ENCODE peak calls at places on chromosomes 4 and X, in six cellular contexts. Z is EH, N is GM04504, F is LHCN-M2, T is stomach, Y is tibial artery. A is an unnamed sample.

GRCh38 chr4:121233982-121234381 is 69.9 kb upstream of the TNIP3 start:
- DNase-seq in Y (no peak), F (no peak), T (no peak), Z (no peak), N (no peak), A (no peak)

GRCh38 chrX:20313889-20314288 is 47.2 kb upstream of the RPS6KA3 start:
- DNase-seq in Z (no peak), Y (no peak), N (no peak), T (no peak), F (no peak), A (no peak)

GRCh38 chr4:43776371-43776770 is 672.2 kb downstream of the KCTD8 start:
- DNase-seq in Y (no peak), T (no peak), F (no peak), Z (no peak), N (no peak), A (no peak)

GRCh38 chrX:55056820-55057690 is 17.8 kb upstream of the PAGE2B start:
- DNase-seq in F (peak), T (no peak), Z (peak), Y (no peak), N (no peak), A (no peak)

GRCh38 chr4:165723051-165723805 is 149.8 kb upstream of the TLL1 start:
- DNase-seq in F (no peak), T (no peak), Z (no peak), Y (no peak), N (no peak), A (no peak)

GRCh38 chr4:20109395-20109794 is 142.3 kb upstream of the SLIT2 start:
- DNase-seq in Y (no peak), Z (peak), N (no peak), T (no peak), F (no peak), A (no peak)

GRCh38 chr4:29970626-29971025 is 749.5 kb upstream of the PCDH7 start:
- DNase-seq in F (no peak), T (no peak), N (no peak), Z (no peak), Y (no peak), A (no peak)

GRCh38 chr4:74716436-74716765 is 77.9 kb downstream of the BTC start:
- DNase-seq in F (no peak), T (no peak), Y (no peak), N (no peak), Z (no peak), A (no peak)

GRCh38 chrX:154026136-154026806 is 6.6 kb upstream of the IRAK1 start:
- DNase-seq in N (no peak), T (no peak), Y (no peak), F (no peak), Z (peak), A (no peak)

GRCh38 chrX:13719192-13719856 is 15.1 kb downstream of the TRAPPC2 start:
- DNase-seq in F (no peak), Y (no peak), Z (no peak), T (no peak), N (no peak), A (no peak)

GRCh38 chr4:40231464-40231863 is 34.6 kb downstream of the RHOH start:
- DNase-seq in N (no peak), Z (no peak), Y (no peak), F (no peak), T (no peak), A (no peak)

GRCh38 chr4:152850377-152850776 is 70.6 kb downstream of the ARFIP1 start:
- DNase-seq in F (peak), T (no peak), N (no peak), Z (peak), Y (no peak), A (peak)

GRCh38 chr4:40238700-40239548 is 42.1 kb downstream of the RHOH start:
- DNase-seq in N (no peak), T (no peak), F (no peak), Y (no peak), Z (no peak), A (no peak)

GRCh38 chr4:169963998-169964397 is 62.2 kb downstream of the MFAP3L start:
- DNase-seq in T (no peak), N (no peak), F (peak), Y (no peak), Z (peak), A (no peak)

GRCh38 chrX:118594697-118595420 is 99.2 kb downstream of the DOCK11 start:
- DNase-seq in Z (peak), N (no peak), F (peak), Y (no peak), T (no peak), A (no peak)

GRCh38 chr4:186472948-186473347 is 82.4 kb downstream of the MTNR1A start:
- DNase-seq in N (no peak), Y (no peak), Z (peak), T (no peak), F (peak), A (peak)

GRCh38 chr4:180542445-180543100 is 1700.6 kb upstream of the TENM3 start:
- DNase-seq in F (no peak), Z (no peak), T (no peak), Y (no peak), N (no peak), A (peak)

GRCh38 chr4:177400030-177400429 is 42.2 kb downstream of the AGA start:
- DNase-seq in Z (no peak), Y (no peak), T (no peak), F (no peak), N (no peak), A (no peak)

GRCh38 chr4:71130827-71131603 is 137.6 kb downstream of the DCK start:
- DNase-seq in T (no peak), Y (no peak), N (peak), F (peak), Z (peak), A (peak)

GRCh38 chr4:145557720-145558119 is 61.5 kb upstream of the MMAA start:
- DNase-seq in N (peak), Z (peak), T (peak), F (peak), Y (peak), A (no peak)

GRCh38 chrX:86917959-86918358 is 599.6 kb upstream of the KLHL4 start:
- DNase-seq in N (no peak), T (no peak), Y (no peak), F (no peak), Z (no peak), A (no peak)

GRCh38 chr4:61003301-61003700 is 196.8 kb upstream of the ADGRL3 start:
- DNase-seq in N (no peak), T (no peak), Y (no peak), Z (peak), F (no peak), A (no peak)

GRCh38 chr4:166174717-166175510 is 301.9 kb downstream of the TLL1 start:
- DNase-seq in N (no peak), Y (no peak), Z (peak), F (peak), T (no peak), A (peak)

GRCh38 chrX:10296581-10296980 is 139.8 kb downstream of the CLCN4 start:
- DNase-seq in N (peak), Z (peak), F (peak), T (no peak), Y (no peak), A (peak)

GRCh38 chr4:185591679-185592141 is 56.4 kb upstream of the PDLIM3 start:
- DNase-seq in Y (no peak), Z (no peak), N (no peak), F (no peak), T (no peak), A (peak)

GRCh38 chrX:15939737-15940136 is 85.1 kb upstream of the AP1S2 start:
- DNase-seq in Y (no peak), Z (no peak), F (no peak), N (no peak), T (no peak), A (no peak)

GRCh38 chr4:134645778-134646177 is 444.2 kb upstream of the PABPC4L start:
- DNase-seq in Y (no peak), F (no peak), N (no peak), T (no peak), Z (no peak), A (no peak)

GRCh38 chr4:184102488-184102887 is 115.2 kb downstream of the ENPP6 start:
- DNase-seq in T (no peak), Y (no peak), Z (no peak), F (no peak), N (no peak), A (no peak)

GRCh38 chr4:176924238-176924637 is 131.5 kb upstream of the VEGFC start:
- DNase-seq in F (no peak), Y (no peak), Z (no peak), T (no peak), N (no peak), A (no peak)

GRCh38 chrX:13428055-13428786 is 108.4 kb upstream of the ATXN3L start:
- DNase-seq in Y (no peak), T (no peak), Z (peak), N (no peak), F (peak), A (peak)

GRCh38 chr4:99324978-99325377 is 3.8 kb upstream of the ADH1B start:
- DNase-seq in F (peak), Z (peak), Y (peak), T (peak), N (peak), A (peak)

GRCh38 chr4:2935762-2936743 is 27.2 kb downstream of the NOP14 start:
- DNase-seq in F (no peak), Z (peak), N (no peak), Y (peak), T (peak), A (no peak)

GRCh38 chr4:60209588-60209987 is 990.5 kb upstream of the ADGRL3 start:
- DNase-seq in Y (no peak), Z (no peak), T (no peak), N (no peak), F (no peak), A (no peak)

GRCh38 chrX:8815460-8816065 is 14.4 kb upstream of the FAM9A start:
- DNase-seq in T (no peak), F (peak), Y (no peak), N (peak), Z (peak), A (no peak)

GRCh38 chr4:139921551-139922184 is 232.3 kb downstream of the MAML3 start:
- DNase-seq in F (no peak), T (peak), Y (no peak), Z (no peak), N (no peak), A (no peak)